ENCODE peak calls at places on chromosome 9, in six cellular contexts. L is neuronal stem cell, S is IMR-90, N is H9, X is H1, E is trophoblast cell. U is an unnamed sample.

GRCh38 chr9:83981126-83981871 is 694 bp downstream of the RMI1 start:
- DNase-seq in X (no peak), S (peak; percentile 35), E (peak; percentile 79), L (no peak), N (no peak), U (peak; percentile 63)

GRCh38 chr9:38414040-38414723 is 10.1 kb downstream of the IGFBPL1 start:
- DNase-seq in L (no peak), E (no peak), N (no peak), X (no peak), S (no peak), U (no peak)

GRCh38 chr9:91945277-91946074 is 4.6 kb downstream of the ROR2 start:
- DNase-seq in S (peak; percentile 82), N (no peak), E (no peak), X (no peak), L (no peak), U (peak; percentile 79)

GRCh38 chr9:89497978-89498844 is at the start of gene SEMA4D:
- DNase-seq in X (peak; percentile 78), S (peak; percentile 51), E (peak; percentile 15), N (peak; percentile 84), L (peak; percentile 54), U (peak; percentile 60)

GRCh38 chr9:81244631-81245030 is 444.7 kb downstream of the TLE1 start:
- DNase-seq in S (peak; percentile 47), X (no peak), E (peak; percentile 21), L (no peak), N (no peak), U (no peak)

GRCh38 chr9:71393011-71393410 is 271.6 kb upstream of the TRPM3 start:
- DNase-seq in X (no peak), N (no peak), S (no peak), E (no peak), L (no peak), U (no peak)

GRCh38 chr9:117021881-117022280 is 334.8 kb downstream of the TRIM32 start:
- DNase-seq in N (no peak), S (no peak), L (no peak), X (no peak), E (no peak), U (peak; percentile 3)

GRCh38 chr9:87909310-87910041 is 8.3 kb upstream of the SPATA31C1 start:
- DNase-seq in L (no peak), E (no peak), S (no peak), N (peak; percentile 64), X (peak; percentile 48), U (no peak)

GRCh38 chr9:101738566-101739183 is at the start of gene GRIN3A:
- DNase-seq in X (no peak), E (no peak), L (peak; percentile 24), N (peak; percentile 49), S (no peak), U (no peak)

GRCh38 chr9:98191615-98192502 is 578 bp downstream of the CORO2A start:
- DNase-seq in E (peak; percentile 31), S (no peak), N (peak; percentile 66), X (peak; percentile 70), L (no peak), U (no peak)

GRCh38 chr9:93061791-93062299 is 3.3 kb downstream of the SUSD3 start:
- DNase-seq in X (peak; percentile 59), N (peak; percentile 65), S (no peak), E (no peak), L (no peak), U (no peak)

GRCh38 chr9:14146201-14146890 is 167.6 kb downstream of the NFIB start:
- DNase-seq in S (no peak), E (no peak), L (no peak), N (no peak), X (no peak), U (no peak)

GRCh38 chr9:94804917-94805544 is 78.5 kb downstream of the AOPEP start:
- DNase-seq in S (no peak), X (no peak), L (no peak), N (no peak), E (no peak), U (no peak)

DNA sequence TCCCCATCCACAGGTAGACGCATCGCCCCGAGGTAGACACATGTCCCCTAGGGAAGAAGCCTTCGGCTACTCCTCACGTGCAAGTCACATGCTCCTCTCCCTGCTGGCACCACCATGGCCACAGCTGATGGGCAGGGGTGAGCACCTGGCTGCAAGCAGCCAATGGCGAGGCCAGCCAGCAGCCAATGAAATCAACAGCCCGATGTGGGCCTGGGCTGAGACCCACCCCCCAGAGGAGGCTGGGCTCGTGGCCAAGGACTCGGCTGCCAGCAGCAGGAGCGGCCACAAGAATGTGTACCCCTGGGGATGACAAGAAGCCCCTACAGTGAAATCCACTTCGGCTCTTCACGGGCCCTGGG is 21.9 kb upstream of the PTGES start:
- DNase-seq in N (peak; percentile 48), E (no peak), X (peak; percentile 51), L (no peak), S (no peak), U (no peak)
- H4K91ac ChIP-seq in N (no peak overlapping the region), E (no peak overlapping the region), X (no peak overlapping the region), L (no peak overlapping the region), S (no peak overlapping the region), U (peak overlapping the region; percentile 36)

GRCh38 chr9:114349713-114350480 is 20.2 kb downstream of the ORM2 start:
- DNase-seq in S (no peak), L (no peak), X (no peak), E (no peak), N (no peak), U (no peak)

GRCh38 chr9:114347675-114348074 is 18.0 kb downstream of the ORM2 start:
- DNase-seq in X (no peak), S (no peak), E (no peak), N (no peak), L (no peak), U (no peak)

GRCh38 chr9:114348906-114349482 is 19.3 kb downstream of the ORM2 start:
- DNase-seq in L (peak; percentile 64), X (peak; percentile 68), S (peak; percentile 99), E (peak; percentile 76), N (peak; percentile 87), U (peak; percentile 100)

GRCh38 chr9:114346146-114346545 is 16.5 kb downstream of the ORM2 start:
- DNase-seq in N (no peak), S (no peak), L (no peak), E (no peak), X (no peak), U (no peak)

GRCh38 chr9:114348261-114348905 is 18.7 kb downstream of the ORM2 start:
- DNase-seq in S (no peak), X (no peak), E (no peak), N (no peak), L (no peak), U (no peak)
- H3K4ac ChIP-seq in S (peak overlapping the region; percentile 75), X (no peak overlapping the region), E (no peak overlapping the region), N (no peak overlapping the region), L (no peak overlapping the region), U (no peak overlapping the region)

GRCh38 chr9:129436751-129437625 is 183.9 kb downstream of the C9orf50 start:
- DNase-seq in L (no peak), S (peak; percentile 57), E (peak; percentile 51), N (no peak), X (no peak), U (peak; percentile 72)
- H2AFZ ChIP-seq in L (peak overlapping the region; percentile 84), S (peak overlapping the region; percentile 85), E (peak overlapping the region; percentile 3), N (no peak overlapping the region), X (no peak overlapping the region), U (no peak overlapping the region)

GRCh38 chr9:127340721-127341120 is 56.2 kb upstream of the SLC2A8 start:
- DNase-seq in X (no peak), N (no peak), E (no peak), L (no peak), S (no peak), U (no peak)
- H4K91ac ChIP-seq in X (no peak overlapping the region), N (no peak overlapping the region), E (no peak overlapping the region), L (no peak overlapping the region), S (peak overlapping the region; percentile 31), U (no peak overlapping the region)

DNA sequence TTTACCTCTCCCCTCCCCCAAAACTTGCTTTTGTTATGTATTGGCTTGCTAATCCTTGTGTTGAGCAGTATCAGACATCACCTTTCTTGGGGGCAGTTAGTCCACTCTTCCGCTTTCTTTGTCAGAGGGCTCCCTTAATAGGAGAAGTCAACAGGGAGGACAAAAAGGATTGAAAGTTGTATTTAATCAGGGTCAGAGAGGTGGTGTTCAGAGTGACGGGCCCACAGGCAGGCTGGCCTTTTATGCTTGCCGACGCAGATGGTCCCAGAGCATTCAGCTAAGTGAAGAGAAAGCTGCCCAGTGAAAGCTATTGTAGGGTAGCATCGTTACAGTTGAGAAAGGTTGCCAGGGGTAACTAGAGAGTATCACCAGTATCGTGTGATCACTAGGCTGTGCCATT is 131.1 kb downstream of the ZCCHC7 start:
- DNase-seq in S (no peak), E (no peak), N (peak; percentile 88), L (peak; percentile 93), X (peak; percentile 65), U (no peak)
- H3K4ac ChIP-seq in S (no peak overlapping the region), E (no peak overlapping the region), N (no peak overlapping the region), L (no peak overlapping the region), X (no peak overlapping the region), U (no peak overlapping the region)

GRCh38 chr9:105968811-105969466 is 274.6 kb downstream of the TMEM38B start:
- DNase-seq in L (no peak), S (no peak), X (no peak), N (no peak), E (no peak), U (no peak)
- H2AFZ ChIP-seq in L (peak overlapping the region; percentile 69), S (no peak overlapping the region), X (peak overlapping the region; percentile 74), N (no peak overlapping the region), E (no peak overlapping the region), U (no peak overlapping the region)

GRCh38 chr9:134942421-134943119 is 24.9 kb upstream of the FCN1 start:
- DNase-seq in N (no peak), X (no peak), L (no peak), E (no peak), S (no peak), U (no peak)
- H4K91ac ChIP-seq in N (no peak overlapping the region), X (no peak overlapping the region), L (no peak overlapping the region), E (no peak overlapping the region), S (no peak overlapping the region), U (no peak overlapping the region)

U was measured in mesenchymal stem cell.